ENCODE peak calls at places on chromosome 17, in five cellular contexts. I is activated T-helper 1 cell treated with anti-CD3 and anti-CD28 coated beads, Interleukin-12 subunit alpha, Interleukin-12 subunit beta, Interleukin-2, Interleukin-4 antibody, amounts not matched to agents 30 ng/mL and 10 ng/mL and 1 ng/mL, durations not matched to agents 14 hours and 24 hours and 36 hours; E is GM10248; B is SJCRH30; P is HEK293T. L is an unnamed sample.

GRCh38 chr17:82868715-82869131 is 28.9 kb upstream of the ZNF750 start:
- DNase-seq in I (no peak), E (no peak), B (no peak), P (no peak), L (no peak)

GRCh38 chr17:62597920-62598319 is 29.6 kb upstream of the MRC2 start:
- DNase-seq in I (no peak), E (no peak), B (no peak), P (no peak), L (no peak)

GRCh38 chr17:55774834-55775233 is 24.0 kb downstream of the PCTP start:
- DNase-seq in I (no peak), E (no peak), B (no peak), P (no peak), L (no peak)

GRCh38 chr17:75769536-75769935 is 4.5 kb upstream of the GALK1 start:
- DNase-seq in I (no peak), E (no peak), B (no peak), P (no peak), L (peak; percentile 59)

GRCh38 chr17:48722924-48723554 is at the start of gene PRAC2:
- DNase-seq in I (no peak), E (no peak), B (peak; percentile 55), P (no peak), L (no peak)

GRCh38 chr17:38893612-38894011 is 23.8 kb downstream of the LASP1 start:
- DNase-seq in I (no peak), E (no peak), B (peak; percentile 20), P (no peak), L (no peak)

GRCh38 chr17:79427621-79428539 is 183.0 kb downstream of the RBFOX3 start:
- DNase-seq in I (no peak), E (no peak), B (no peak), P (no peak), L (no peak)

GRCh38 chr17:79549111-79549915 is 61.5 kb downstream of the RBFOX3 start:
- DNase-seq in I (no peak), E (no peak), B (no peak), P (no peak), L (no peak)

GRCh38 chr17:28405632-28406477 is at the start of gene SLC46A1:
- DNase-seq in I (peak; percentile 12), E (peak; percentile 85), B (peak; percentile 74), P (peak; percentile 70), L (peak; percentile 51)

GRCh38 chr17:62980842-62981241 is 14.8 kb downstream of the TANC2 start:
- DNase-seq in I (no peak), E (no peak), B (no peak), P (no peak), L (no peak)

GRCh38 chr17:41530062-41531048 is 2.2 kb upstream of the KRT19 start:
- DNase-seq in I (no peak), E (no peak), B (no peak), P (peak; percentile 34), L (peak; percentile 93)

GRCh38 chr17:64608571-64608981 is 53.5 kb downstream of the SMURF2 start:
- DNase-seq in I (no peak), E (no peak), B (no peak), P (no peak), L (no peak)

GRCh38 chr17:56213031-56213430 is 59.8 kb downstream of the ANKFN1 start:
- DNase-seq in I (no peak), E (no peak), B (no peak), P (no peak), L (no peak)

GRCh38 chr17:33055171-33055611 is 63.5 kb downstream of the SPACA3 start:
- DNase-seq in I (no peak), E (no peak), B (no peak), P (no peak), L (no peak)

GRCh38 chr17:43655702-43656275 is 5.9 kb downstream of the MEOX1 start:
- DNase-seq in I (no peak), E (no peak), B (no peak), P (no peak), L (no peak)

GRCh38 chr17:3656755-3657587 is 11.4 kb downstream of the TAX1BP3 start:
- DNase-seq in I (no peak), E (no peak), B (no peak), P (no peak), L (no peak)

GRCh38 chr17:70859829-70860228 is 690.5 kb downstream of the KCNJ2 start:
- DNase-seq in I (no peak), E (no peak), B (no peak), P (no peak), L (no peak)

GRCh38 chr17:61394630-61395408 is 4.8 kb upstream of the TBX2 start:
- DNase-seq in I (no peak), E (no peak), B (peak; percentile 51), P (no peak), L (peak; percentile 60)

GRCh38 chr17:64998436-64999190 is 57.9 kb downstream of the GNA13 start:
- DNase-seq in I (no peak), E (no peak), B (no peak), P (no peak), L (no peak)

GRCh38 chr17:38338535-38338934 is 5.2 kb downstream of the GPR179 start:
- DNase-seq in I (no peak), E (no peak), B (no peak), P (no peak), L (no peak)

GRCh38 chr17:65062168-65062915 is 5.8 kb upstream of the GNA13 start:
- DNase-seq in I (no peak), E (no peak), B (no peak), P (no peak), L (no peak)

GRCh38 chr17:27489045-27489715 is 32.9 kb downstream of the KSR1 start:
- DNase-seq in I (no peak), E (no peak), B (no peak), P (no peak), L (no peak)

L was measured in BE2C.